ENCODE peak calls at places on chromosomes 11 and 22, in ten cellular contexts. One of them, this sample, is unnamed.

GRCh38 chr22:38313384-38313955 is 3.8 kb downstream of the CSNK1E start:
- DNase-seq in spleen: peak; percentile 85
- DNase-seq in mammary epithelial cell: peak; percentile 90
- DNase-seq in lung: no peak
- DNase-seq in stomach: peak; percentile 50
- DNase-seq in HCT116: no peak
- DNase-seq in PC-3: peak; percentile 73
- DNase-seq in IMR-90: peak; percentile 96
- DNase-seq in colonic mucosa: peak; percentile 52
- DNase-seq in pancreas: no peak
- DNase-seq in this sample: peak; percentile 89

GRCh38 chr11:86594746-86595145 is 77.7 kb downstream of the ME3 start:
- DNase-seq in spleen: no peak
- DNase-seq in mammary epithelial cell: peak; percentile 84
- DNase-seq in lung: no peak
- DNase-seq in stomach: no peak
- DNase-seq in HCT116: no peak
- DNase-seq in PC-3: peak; percentile 57
- DNase-seq in IMR-90: peak; percentile 71
- DNase-seq in colonic mucosa: no peak
- DNase-seq in pancreas: no peak
- DNase-seq in this sample: no peak

GRCh38 chr11:35945137-35945518 is 1.3 kb downstream of the LDLRAD3 start:
- DNase-seq in spleen: no peak
- DNase-seq in mammary epithelial cell: no peak
- DNase-seq in lung: no peak
- DNase-seq in stomach: no peak
- DNase-seq in HCT116: no peak
- DNase-seq in PC-3: no peak
- DNase-seq in IMR-90: no peak
- DNase-seq in colonic mucosa: no peak
- DNase-seq in pancreas: no peak
- DNase-seq in this sample: no peak

GRCh38 chr11:68528630-68529029 is 68.1 kb downstream of the PPP6R3 start:
- DNase-seq in spleen: no peak
- DNase-seq in mammary epithelial cell: no peak
- DNase-seq in lung: no peak
- DNase-seq in stomach: no peak
- DNase-seq in HCT116: no peak
- DNase-seq in PC-3: no peak
- DNase-seq in IMR-90: no peak
- DNase-seq in colonic mucosa: no peak
- DNase-seq in pancreas: no peak
- DNase-seq in this sample: no peak

GRCh38 chr11:115439385-115439784 is 64.8 kb downstream of the CADM1 start:
- DNase-seq in spleen: no peak
- DNase-seq in mammary epithelial cell: peak; percentile 2
- DNase-seq in lung: no peak
- DNase-seq in stomach: no peak
- DNase-seq in HCT116: no peak
- DNase-seq in PC-3: no peak
- DNase-seq in IMR-90: peak; percentile 79
- DNase-seq in colonic mucosa: no peak
- DNase-seq in pancreas: no peak
- DNase-seq in this sample: no peak

GRCh38 chr11:47306484-47306844 is 36.5 kb downstream of the MADD start:
- DNase-seq in spleen: no peak
- DNase-seq in mammary epithelial cell: no peak
- DNase-seq in lung: no peak
- DNase-seq in stomach: no peak
- DNase-seq in HCT116: no peak
- DNase-seq in PC-3: no peak
- DNase-seq in IMR-90: no peak
- DNase-seq in colonic mucosa: no peak
- DNase-seq in pancreas: no peak
- DNase-seq in this sample: no peak

GRCh38 chr11:697028-697491 is 1.4 kb downstream of the TMEM80 start:
- DNase-seq in spleen: no peak
- DNase-seq in mammary epithelial cell: peak; percentile 94
- DNase-seq in lung: no peak
- DNase-seq in stomach: no peak
- DNase-seq in HCT116: no peak
- DNase-seq in PC-3: peak; percentile 42
- DNase-seq in IMR-90: peak; percentile 90
- DNase-seq in colonic mucosa: no peak
- DNase-seq in pancreas: no peak
- DNase-seq in this sample: no peak

GRCh38 chr11:112113539-112114457 is 27.1 kb downstream of the SDHD start:
- DNase-seq in spleen: no peak
- DNase-seq in mammary epithelial cell: peak; percentile 54
- DNase-seq in lung: no peak
- DNase-seq in stomach: no peak
- DNase-seq in HCT116: peak; percentile 49
- DNase-seq in PC-3: peak; percentile 79
- DNase-seq in IMR-90: peak; percentile 69
- DNase-seq in colonic mucosa: no peak
- DNase-seq in pancreas: no peak
- DNase-seq in this sample: no peak

GRCh38 chr11:70063121-70063520 is 15.0 kb upstream of the ANO1 start:
- DNase-seq in spleen: no peak
- DNase-seq in mammary epithelial cell: no peak
- DNase-seq in lung: no peak
- DNase-seq in stomach: no peak
- DNase-seq in HCT116: no peak
- DNase-seq in PC-3: peak; percentile 26
- DNase-seq in IMR-90: no peak
- DNase-seq in colonic mucosa: peak; percentile 0
- DNase-seq in pancreas: no peak
- DNase-seq in this sample: no peak

GRCh38 chr11:71322192-71322735 is 69.9 kb upstream of the SHANK2 start:
- DNase-seq in spleen: peak; percentile 31
- DNase-seq in mammary epithelial cell: no peak
- DNase-seq in lung: no peak
- DNase-seq in stomach: no peak
- DNase-seq in HCT116: no peak
- DNase-seq in PC-3: no peak
- DNase-seq in IMR-90: no peak
- DNase-seq in colonic mucosa: no peak
- DNase-seq in pancreas: peak; percentile 50
- DNase-seq in this sample: no peak

GRCh38 chr22:20246368-20247009 is 21.6 kb downstream of the RTN4R start:
- DNase-seq in spleen: no peak
- DNase-seq in mammary epithelial cell: no peak
- DNase-seq in lung: no peak
- DNase-seq in stomach: no peak
- DNase-seq in HCT116: no peak
- DNase-seq in PC-3: no peak
- DNase-seq in IMR-90: no peak
- DNase-seq in colonic mucosa: no peak
- DNase-seq in pancreas: no peak
- DNase-seq in this sample: no peak

GRCh38 chr22:22784249-22785039 is 103.2 kb upstream of the IGLL5 start:
- DNase-seq in spleen: no peak
- DNase-seq in mammary epithelial cell: no peak
- DNase-seq in lung: no peak
- DNase-seq in stomach: no peak
- DNase-seq in HCT116: no peak
- DNase-seq in PC-3: no peak
- DNase-seq in IMR-90: no peak
- DNase-seq in colonic mucosa: no peak
- DNase-seq in pancreas: no peak
- DNase-seq in this sample: no peak

GRCh38 chr11:6413791-6414231 is 5.1 kb downstream of the APBB1 start:
- DNase-seq in spleen: no peak
- DNase-seq in mammary epithelial cell: no peak
- DNase-seq in lung: no peak
- DNase-seq in stomach: no peak
- DNase-seq in HCT116: no peak
- DNase-seq in PC-3: no peak
- DNase-seq in IMR-90: no peak
- DNase-seq in colonic mucosa: no peak
- DNase-seq in pancreas: no peak
- DNase-seq in this sample: no peak

GRCh38 chr11:30478923-30479322 is 107.2 kb downstream of the MPPED2 start:
- DNase-seq in spleen: no peak
- DNase-seq in mammary epithelial cell: no peak
- DNase-seq in lung: no peak
- DNase-seq in stomach: no peak
- DNase-seq in HCT116: no peak
- DNase-seq in PC-3: no peak
- DNase-seq in IMR-90: no peak
- DNase-seq in colonic mucosa: no peak
- DNase-seq in pancreas: no peak
- DNase-seq in this sample: peak; percentile 82

GRCh38 chr22:27594474-27595134 is 207.0 kb downstream of the MN1 start:
- DNase-seq in spleen: peak; percentile 19
- DNase-seq in mammary epithelial cell: no peak
- DNase-seq in lung: no peak
- DNase-seq in stomach: no peak
- DNase-seq in HCT116: no peak
- DNase-seq in PC-3: no peak
- DNase-seq in IMR-90: no peak
- DNase-seq in colonic mucosa: no peak
- DNase-seq in pancreas: no peak
- DNase-seq in this sample: no peak
- H3K4me1 ChIP-seq in spleen: no peaks in the 10 kb centered on the region
- H3K4me1 ChIP-seq in mammary epithelial cell: no peaks in the 10 kb centered on the region
- H3K4me1 ChIP-seq in lung: no peaks in the 10 kb centered on the region
- H3K4me1 ChIP-seq in stomach: no peaks in the 10 kb centered on the region
- H3K4me1 ChIP-seq in HCT116: peaks cover 6% of the 10 kb centered on the region
- H3K4me1 ChIP-seq in PC-3: no peaks in the 10 kb centered on the region
- H3K4me1 ChIP-seq in IMR-90: no peaks in the 10 kb centered on the region
- H3K4me1 ChIP-seq in colonic mucosa: no peaks in the 10 kb centered on the region
- H3K4me1 ChIP-seq in pancreas: peaks cover 4% of the 10 kb centered on the region
- H3K4me1 ChIP-seq in this sample: no peaks in the 10 kb centered on the region

DNA sequence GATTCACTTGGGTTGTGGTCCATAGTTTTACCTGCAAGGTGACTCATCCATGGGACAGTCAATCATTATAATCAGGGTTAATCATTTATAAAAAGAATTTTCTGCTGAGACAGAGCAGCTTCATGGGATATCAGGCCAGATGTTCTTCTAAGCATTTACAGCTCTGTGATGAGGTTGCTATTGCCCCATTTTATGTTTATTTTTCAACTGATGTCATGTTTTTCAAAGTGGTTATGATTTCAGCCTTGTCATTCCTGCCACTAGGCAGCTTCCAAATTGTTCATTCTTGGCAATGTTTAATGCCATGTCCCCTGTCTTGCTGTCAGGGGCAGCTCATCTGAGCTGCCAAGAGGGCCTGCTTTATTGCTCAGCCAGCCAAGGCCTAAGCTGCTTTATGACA is 35.9 kb upstream of the ZBED5 start:
- DNase-seq in spleen: no peak
- DNase-seq in mammary epithelial cell: no peak
- DNase-seq in lung: no peak
- DNase-seq in stomach: no peak
- DNase-seq in HCT116: no peak
- DNase-seq in PC-3: peak; percentile 65
- DNase-seq in IMR-90: peak; percentile 89
- DNase-seq in colonic mucosa: no peak
- DNase-seq in pancreas: no peak
- DNase-seq in this sample: no peak
- TF ChIP-seq CTCF in spleen: no peak
- TF ChIP-seq CTCF in mammary epithelial cell: peak; percentile 25
- TF ChIP-seq CTCF in lung: no peak
- TF ChIP-seq CTCF in stomach: no peak
- TF ChIP-seq CTCF in HCT116: peak; percentile 30
- TF ChIP-seq CTCF in PC-3: peak; percentile 39
- TF ChIP-seq CTCF in IMR-90: peak; percentile 69
- TF ChIP-seq CTCF in colonic mucosa: peak; percentile 18
- TF ChIP-seq CTCF in pancreas: no peak
- TF ChIP-seq CTCF in this sample: no peak

GRCh38 chr11:118310271-118310670 is 5.7 kb downstream of the CD3E start:
- DNase-seq in spleen: no peak
- DNase-seq in mammary epithelial cell: no peak
- DNase-seq in lung: no peak
- DNase-seq in stomach: no peak
- DNase-seq in HCT116: no peak
- DNase-seq in PC-3: no peak
- DNase-seq in IMR-90: no peak
- DNase-seq in colonic mucosa: no peak
- DNase-seq in pancreas: no peak
- DNase-seq in this sample: no peak

GRCh38 chr11:118305726-118306125 is 1.2 kb downstream of the CD3E start:
- DNase-seq in spleen: no peak
- DNase-seq in mammary epithelial cell: no peak
- DNase-seq in lung: no peak
- DNase-seq in stomach: no peak
- DNase-seq in HCT116: no peak
- DNase-seq in PC-3: no peak
- DNase-seq in IMR-90: no peak
- DNase-seq in colonic mucosa: no peak
- DNase-seq in pancreas: no peak
- DNase-seq in this sample: no peak

GRCh38 chr11:118304227-118304808 is at the start of gene CD3E:
- DNase-seq in spleen: peak; percentile 75
- DNase-seq in mammary epithelial cell: no peak
- DNase-seq in lung: no peak
- DNase-seq in stomach: no peak
- DNase-seq in HCT116: no peak
- DNase-seq in PC-3: no peak
- DNase-seq in IMR-90: no peak
- DNase-seq in colonic mucosa: no peak
- DNase-seq in pancreas: no peak
- DNase-seq in this sample: no peak

GRCh38 chr11:118304809-118305248 is 299 bp downstream of the CD3E start:
- DNase-seq in spleen: no peak
- DNase-seq in mammary epithelial cell: no peak
- DNase-seq in lung: no peak
- DNase-seq in stomach: no peak
- DNase-seq in HCT116: no peak
- DNase-seq in PC-3: no peak
- DNase-seq in IMR-90: no peak
- DNase-seq in colonic mucosa: no peak
- DNase-seq in pancreas: no peak
- DNase-seq in this sample: no peak

GRCh38 chr11:118306556-118306955 is 2.0 kb downstream of the CD3E start:
- DNase-seq in spleen: no peak
- DNase-seq in mammary epithelial cell: no peak
- DNase-seq in lung: no peak
- DNase-seq in stomach: no peak
- DNase-seq in HCT116: no peak
- DNase-seq in PC-3: no peak
- DNase-seq in IMR-90: no peak
- DNase-seq in colonic mucosa: no peak
- DNase-seq in pancreas: no peak
- DNase-seq in this sample: no peak
- H3K27me3 ChIP-seq in spleen: no peaks in the 10 kb centered on the region
- H3K27me3 ChIP-seq in mammary epithelial cell: no peaks in the 10 kb centered on the region
- H3K27me3 ChIP-seq in lung: no peaks in the 10 kb centered on the region
- H3K27me3 ChIP-seq in stomach: no peaks in the 10 kb centered on the region
- H3K27me3 ChIP-seq in HCT116: peaks cover 14% of the 10 kb centered on the region
- H3K27me3 ChIP-seq in PC-3: peaks cover 16% of the 10 kb centered on the region
- H3K27me3 ChIP-seq in IMR-90: peaks cover 11% of the 10 kb centered on the region
- H3K27me3 ChIP-seq in colonic mucosa: no peaks in the 10 kb centered on the region
- H3K27me3 ChIP-seq in pancreas: no peaks in the 10 kb centered on the region
- H3K27me3 ChIP-seq in this sample: peaks cover 8% of the 10 kb centered on the region

GRCh38 chr11:9677951-9678350 is 14.1 kb downstream of the SWAP70 start:
- DNase-seq in spleen: no peak
- DNase-seq in mammary epithelial cell: no peak
- DNase-seq in lung: no peak
- DNase-seq in stomach: no peak
- DNase-seq in HCT116: no peak
- DNase-seq in PC-3: no peak
- DNase-seq in IMR-90: no peak
- DNase-seq in colonic mucosa: no peak
- DNase-seq in pancreas: no peak
- DNase-seq in this sample: no peak
- H3K4me1 ChIP-seq in spleen: peaks cover 77% of the 10 kb centered on the region
- H3K4me1 ChIP-seq in mammary epithelial cell: no peaks in the 10 kb centered on the region
- H3K4me1 ChIP-seq in lung: peaks cover 7% of the 10 kb centered on the region
- H3K4me1 ChIP-seq in stomach: peaks cover 39% of the 10 kb centered on the region
- H3K4me1 ChIP-seq in HCT116: no peaks in the 10 kb centered on the region
- H3K4me1 ChIP-seq in PC-3: no peaks in the 10 kb centered on the region
- H3K4me1 ChIP-seq in IMR-90: peaks cover 4% of the 10 kb centered on the region
- H3K4me1 ChIP-seq in colonic mucosa: no peaks in the 10 kb centered on the region
- H3K4me1 ChIP-seq in pancreas: no peaks in the 10 kb centered on the region
- H3K4me1 ChIP-seq in this sample: peaks cover 4% of the 10 kb centered on the region

This sample was measured in heart right ventricle.